ENCODE peak calls at places on chromosomes 12 and 14, in five cellular contexts. J is thoracic aorta, X is transverse colon, P is OCI-LY7, M is tibial artery. F is an unnamed sample.

GRCh38 chr12:123401753-123402683 is 18.1 kb downstream of the KMT5A start:
- DNase-seq in J (no peak), X (no peak), P (no peak), M (no peak), F (no peak)

GRCh38 chr12:4809449-4810218 is 89.4 kb downstream of the GALNT8 start:
- DNase-seq in J (no peak), X (no peak), P (no peak), M (no peak), F (no peak)

GRCh38 chr12:53334822-53335221 is 1.3 kb downstream of the SP7 start:
- DNase-seq in J (no peak), X (no peak), P (no peak), M (no peak), F (no peak)

GRCh38 chr14:59036134-59036533 is 152.3 kb upstream of the DAAM1 start:
- DNase-seq in J (no peak), X (no peak), P (no peak), M (no peak), F (no peak)

GRCh38 chr12:122350444-122350843 is 72.0 kb downstream of the CLIP1 start:
- DNase-seq in J (peak; percentile 18), X (no peak), P (no peak), M (peak; percentile 77), F (no peak)

GRCh38 chr14:21095430-21096205 is 2.8 kb downstream of the ZNF219 start:
- DNase-seq in J (no peak), X (no peak), P (no peak), M (no peak), F (no peak)

GRCh38 chr12:13194462-13195110 is 1.9 kb upstream of the EMP1 start:
- DNase-seq in J (no peak), X (no peak), P (no peak), M (no peak), F (no peak)

GRCh38 chr12:101908395-101908794 is 31.0 kb downstream of the DRAM1 start:
- DNase-seq in J (no peak), X (no peak), P (no peak), M (no peak), F (no peak)

GRCh38 chr14:96905825-96906224 is 108.6 kb downstream of the VRK1 start:
- DNase-seq in J (no peak), X (no peak), P (no peak), M (no peak), F (no peak)

GRCh38 chr12:26524862-26525465 is 308.0 kb downstream of the ITPR2 start:
- DNase-seq in J (no peak), X (peak; percentile 10), P (peak; percentile 18), M (no peak), F (no peak)

GRCh38 chr12:53543539-53543938 is 36.3 kb upstream of the NPFF start:
- DNase-seq in J (no peak), X (peak; percentile 51), P (peak; percentile 78), M (peak; percentile 76), F (no peak)

GRCh38 chr12:57621497-57622292 is 10.5 kb downstream of the ARHGEF25 start:
- DNase-seq in J (no peak), X (peak; percentile 55), P (peak; percentile 36), M (peak; percentile 74), F (peak; percentile 70)

GRCh38 chr14:52678591-52678990 is 16.8 kb downstream of the ERO1A start:
- DNase-seq in J (no peak), X (no peak), P (peak; percentile 42), M (no peak), F (no peak)

GRCh38 chr12:132021031-132021871 is 71.5 kb downstream of the EP400 start:
- DNase-seq in J (no peak), X (no peak), P (no peak), M (no peak), F (no peak)

GRCh38 chr12:124842800-124843510 is 20.7 kb downstream of the SCARB1 start:
- DNase-seq in J (no peak), X (peak; percentile 41), P (no peak), M (no peak), F (no peak)

GRCh38 chr14:75794615-75795038 is 133.6 kb downstream of the TTLL5 start:
- DNase-seq in J (no peak), X (no peak), P (no peak), M (no peak), F (no peak)

GRCh38 chr12:16076553-16076952 is 165.4 kb downstream of the DERA start:
- DNase-seq in J (no peak), X (no peak), P (peak; percentile 55), M (no peak), F (no peak)

GRCh38 chr12:1668833-1669543 is 21.9 kb upstream of the ADIPOR2 start:
- DNase-seq in J (no peak), X (no peak), P (no peak), M (no peak), F (no peak)

GRCh38 chr12:6635856-6636521 is at the start of gene LPAR5:
- DNase-seq in J (no peak), X (peak; percentile 91), P (peak; percentile 72), M (no peak), F (no peak)

GRCh38 chr14:65850429-65851145 is 438.1 kb downstream of the FUT8 start:
- DNase-seq in J (no peak), X (peak; percentile 14), P (no peak), M (no peak), F (no peak)

GRCh38 chr14:89507926-89508460 is 91.0 kb upstream of the FOXN3 start:
- DNase-seq in J (no peak), X (no peak), P (no peak), M (no peak), F (no peak)

GRCh38 chr12:3587402-3588013 is 96.5 kb downstream of the PRMT8 start:
- DNase-seq in J (no peak), X (no peak), P (no peak), M (no peak), F (no peak)

GRCh38 chr12:131222271-131223139 is 268.8 kb downstream of the ADGRD1 start:
- DNase-seq in J (no peak), X (no peak), P (no peak), M (peak; percentile 53), F (no peak)

GRCh38 chr12:93016752-93017350 is 87.8 kb upstream of the EEA1 start:
- DNase-seq in J (no peak), X (no peak), P (no peak), M (no peak), F (no peak)

GRCh38 chr12:66956300-66956699 is 277.4 kb upstream of the GRIP1 start:
- DNase-seq in J (no peak), X (no peak), P (no peak), M (no peak), F (no peak)

GRCh38 chr14:99596071-99596627 is 7.9 kb downstream of the CCDC85C start:
- DNase-seq in J (no peak), X (peak; percentile 61), P (no peak), M (no peak), F (no peak)

GRCh38 chr12:132429932-132430643 is 59.9 kb upstream of the FBRSL1 start:
- DNase-seq in J (no peak), X (peak; percentile 86), P (peak; percentile 86), M (no peak), F (no peak)

GRCh38 chr14:92570863-92571262 is 57.3 kb downstream of the RIN3 start:
- DNase-seq in J (no peak), X (peak; percentile 71), P (no peak), M (no peak), F (no peak)

DNA sequence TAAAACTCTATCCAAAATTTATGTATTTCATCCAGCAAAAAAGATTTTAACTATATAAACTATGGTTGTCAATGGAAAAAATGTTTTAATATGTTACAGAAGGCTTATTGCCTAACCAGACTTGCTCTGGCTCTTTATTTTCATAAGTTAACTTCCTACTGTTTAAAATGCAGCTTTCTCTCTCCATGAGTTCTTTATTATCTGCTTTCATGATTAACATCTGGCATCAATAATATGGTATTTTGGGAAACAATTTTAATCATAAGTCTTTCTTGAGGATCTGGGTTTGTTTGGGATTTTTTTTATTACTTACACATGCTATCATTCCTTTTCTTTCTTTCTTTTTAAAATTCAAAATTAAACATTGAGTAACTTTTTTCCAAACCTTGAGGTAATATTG is 20.5 kb downstream of the KERA start:
- DNase-seq in J (no peak), X (no peak), P (no peak), M (no peak), F (no peak)
- H3K27ac ChIP-seq in J (no peak overlapping the region), X (no peak overlapping the region), P (no peak overlapping the region), M (no peak overlapping the region), F (no peak overlapping the region)

DNA sequence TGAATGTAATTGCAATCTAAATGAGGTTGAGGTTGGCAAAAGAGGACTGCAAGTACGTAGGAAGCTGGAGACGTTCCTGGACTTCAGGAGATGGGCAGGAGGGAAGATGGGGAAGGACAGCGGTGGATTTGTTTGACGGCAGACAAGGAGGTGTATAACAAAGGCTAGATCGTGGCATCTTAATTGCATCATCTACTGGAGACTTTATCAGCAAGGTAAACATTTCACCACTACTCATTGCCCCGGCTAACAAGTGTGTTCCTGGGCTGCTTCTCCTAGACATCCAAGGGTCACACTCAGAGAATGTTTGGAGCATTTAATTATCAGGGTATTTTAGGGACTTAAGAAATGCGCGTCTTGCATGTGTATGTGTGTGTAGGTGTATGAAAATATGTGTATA is 128.5 kb downstream of the KCNK10 start:
- DNase-seq in J (no peak), X (no peak), P (no peak), M (no peak), F (no peak)
- H3K4me3 ChIP-seq in J (no peak overlapping the region), X (no peak overlapping the region), P (no peak overlapping the region), M (no peak overlapping the region), F (no peak overlapping the region)

GRCh38 chr12:52262286-52262685 is 12.2 kb upstream of the KRT86 start:
- DNase-seq in J (no peak), X (no peak), P (no peak), M (peak; percentile 46), F (no peak)

GRCh38 chr12:52263761-52264434 is 10.5 kb upstream of the KRT86 start:
- DNase-seq in J (no peak), X (no peak), P (no peak), M (peak; percentile 28), F (no peak)

GRCh38 chr12:52266514-52266913 is 7.9 kb upstream of the KRT86 start:
- DNase-seq in J (no peak), X (no peak), P (no peak), M (peak; percentile 45), F (no peak)

GRCh38 chr12:52267266-52267665 is 7.2 kb upstream of the KRT86 start:
- DNase-seq in J (no peak), X (no peak), P (no peak), M (peak; percentile 27), F (no peak)

DNA sequence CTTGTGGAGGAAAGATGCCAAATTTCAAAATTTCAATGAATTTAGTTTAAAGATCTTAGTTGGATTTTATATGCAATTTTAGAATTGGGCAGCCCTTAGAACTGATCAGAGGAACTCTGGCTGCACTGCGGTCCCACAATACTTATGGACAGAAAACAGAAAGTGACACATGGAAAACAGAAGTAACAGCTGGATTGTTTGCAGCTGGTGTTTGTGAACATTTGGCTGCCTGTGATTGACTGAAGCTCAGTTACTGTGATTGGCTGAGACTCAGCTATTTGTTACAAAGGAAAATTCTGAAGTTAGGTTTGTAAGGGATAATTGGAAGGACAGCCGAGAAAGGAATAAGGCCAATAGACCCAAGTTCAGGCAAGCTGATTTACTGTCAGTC is 10.0 kb upstream of the KRT86 start:
- DNase-seq in J (no peak), X (no peak), P (no peak), M (peak; percentile 20), F (no peak)
- H3K27ac ChIP-seq in J (no peak overlapping the region), X (no peak overlapping the region), P (no peak overlapping the region), M (no peak overlapping the region), F (peak overlapping the region; percentile 52)

DNA sequence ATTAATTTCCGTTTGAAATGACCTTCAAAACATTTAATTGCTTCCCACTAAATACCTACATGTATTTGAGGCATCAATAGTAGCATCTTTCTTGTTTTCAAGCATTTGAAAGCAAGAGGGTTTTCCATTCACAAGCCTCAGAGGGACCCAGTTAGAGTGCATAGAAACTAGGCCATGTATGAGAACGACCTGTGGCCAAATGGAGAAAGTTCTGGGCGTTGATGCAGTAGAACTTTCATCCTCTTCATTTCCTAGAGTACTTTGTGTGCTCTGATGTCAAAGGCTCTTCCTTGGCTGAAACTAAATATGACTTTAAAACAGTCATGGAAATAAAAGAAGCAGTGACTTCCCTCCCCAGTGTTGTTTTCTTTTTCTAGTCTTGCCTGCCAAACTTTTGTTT is 946 bp upstream of the DHRS7 start:
- DNase-seq in J (no peak), X (no peak), P (peak; percentile 54), M (no peak), F (no peak)
- H3K4me3 ChIP-seq in J (no peak overlapping the region), X (no peak overlapping the region), P (peak overlapping the region; percentile 70), M (no peak overlapping the region), F (peak overlapping the region; percentile 86)